ENCODE peak calls at places on chromosomes 6 and 20, in four cellular contexts. One of them, this sample, is unnamed.
A peak's percentile ranks its signal among the peaks of the same experiment; 100 is the strongest.

GRCh38 chr6:31776961-31777666 is at the start of gene VWA7:
- DNase-seq in H1: peak; percentile 63
- DNase-seq in SK-N-SH: peak; percentile 71
- DNase-seq in K562: peak; percentile 99
- DNase-seq in this sample: peak; percentile 70

GRCh38 chr20:52826321-52826720 is 145.8 kb upstream of the TSHZ2 start:
- DNase-seq in K562: no peak
- DNase-seq in SK-N-SH: no peak
- DNase-seq in H1: no peak
- DNase-seq in this sample: no peak

GRCh38 chr6:153131037-153131981 is at the start of gene RGS17:
- DNase-seq in SK-N-SH: peak; percentile 100
- DNase-seq in H1: peak; percentile 81
- DNase-seq in K562: no peak
- DNase-seq in this sample: no peak

GRCh38 chr6:12440981-12441380 is 150.8 kb downstream of the EDN1 start:
- DNase-seq in SK-N-SH: no peak
- DNase-seq in K562: peak; percentile 20
- DNase-seq in H1: no peak
- DNase-seq in this sample: no peak

GRCh38 chr6:33716379-33716778 is 4.9 kb upstream of the UQCC2 start:
- DNase-seq in SK-N-SH: no peak
- DNase-seq in H1: no peak
- DNase-seq in K562: no peak
- DNase-seq in this sample: no peak

GRCh38 chr6:26594730-26595632 is 1.8 kb upstream of the ABT1 start:
- DNase-seq in SK-N-SH: peak; percentile 30
- DNase-seq in K562: peak; percentile 56
- DNase-seq in H1: peak; percentile 85
- DNase-seq in this sample: no peak

GRCh38 chr20:21529863-21530262 is 16.0 kb upstream of the NKX2-2 start:
- DNase-seq in H1: no peak
- DNase-seq in SK-N-SH: no peak
- DNase-seq in K562: no peak
- DNase-seq in this sample: no peak

GRCh38 chr6:11525468-11526155 is 11.9 kb upstream of the TMEM170B start:
- DNase-seq in SK-N-SH: no peak
- DNase-seq in H1: no peak
- DNase-seq in K562: no peak
- DNase-seq in this sample: no peak

GRCh38 chr6:165439928-165440554 is 130.6 kb upstream of the C6orf118 start:
- DNase-seq in H1: no peak
- DNase-seq in SK-N-SH: peak; percentile 27
- DNase-seq in K562: no peak
- DNase-seq in this sample: no peak

GRCh38 chr6:56226946-56227879 is 20.2 kb downstream of the COL21A1 start:
- DNase-seq in SK-N-SH: no peak
- DNase-seq in H1: no peak
- DNase-seq in K562: no peak
- DNase-seq in this sample: no peak

GRCh38 chr6:142353690-142354089 is 51.9 kb downstream of the ADGRG6 start:
- DNase-seq in K562: no peak
- DNase-seq in SK-N-SH: no peak
- DNase-seq in H1: no peak
- DNase-seq in this sample: no peak

GRCh38 chr20:10961651-10962288 is 288.0 kb upstream of the JAG1 start:
- DNase-seq in SK-N-SH: no peak
- DNase-seq in K562: no peak
- DNase-seq in H1: no peak
- DNase-seq in this sample: no peak

GRCh38 chr20:20969701-20970100 is 136.5 kb downstream of the LINC00237 start:
- DNase-seq in H1: no peak
- DNase-seq in K562: no peak
- DNase-seq in SK-N-SH: no peak
- DNase-seq in this sample: no peak

GRCh38 chr6:15023448-15023847 is 222.4 kb upstream of the JARID2 start:
- DNase-seq in K562: no peak
- DNase-seq in SK-N-SH: no peak
- DNase-seq in H1: no peak
- DNase-seq in this sample: peak; percentile 94
- TF ChIP-seq NRF1 in K562: no peak
- TF ChIP-seq NRF1 in SK-N-SH: no peak
- TF ChIP-seq NRF1 in H1: no peak
- TF ChIP-seq NRF1 in this sample: no peak

DNA sequence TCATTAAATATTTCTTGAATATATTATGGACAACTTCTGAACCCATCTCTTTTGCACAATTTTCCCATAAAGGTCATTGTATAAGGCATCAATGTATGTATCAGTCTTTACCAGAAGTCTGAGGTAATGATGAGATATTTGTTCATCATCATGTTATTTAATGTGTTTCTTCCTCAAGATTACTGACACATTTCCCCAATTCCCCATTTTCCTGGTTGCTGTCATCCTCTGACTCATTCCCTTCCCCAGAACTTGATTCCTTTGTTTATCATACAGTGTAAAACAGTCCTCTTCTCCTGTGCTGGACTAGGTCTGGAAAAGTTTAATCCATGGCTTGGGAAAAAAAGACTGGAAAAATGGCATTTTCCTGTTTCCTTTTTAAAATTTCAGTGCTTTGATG is 107.9 kb upstream of the FLRT3 start:
- DNase-seq in K562: no peak
- DNase-seq in H1: no peak
- DNase-seq in SK-N-SH: no peak
- DNase-seq in this sample: no peak
- TF ChIP-seq NRF1 in K562: no peak
- TF ChIP-seq NRF1 in H1: no peak
- TF ChIP-seq NRF1 in SK-N-SH: no peak
- TF ChIP-seq NRF1 in this sample: no peak

DNA sequence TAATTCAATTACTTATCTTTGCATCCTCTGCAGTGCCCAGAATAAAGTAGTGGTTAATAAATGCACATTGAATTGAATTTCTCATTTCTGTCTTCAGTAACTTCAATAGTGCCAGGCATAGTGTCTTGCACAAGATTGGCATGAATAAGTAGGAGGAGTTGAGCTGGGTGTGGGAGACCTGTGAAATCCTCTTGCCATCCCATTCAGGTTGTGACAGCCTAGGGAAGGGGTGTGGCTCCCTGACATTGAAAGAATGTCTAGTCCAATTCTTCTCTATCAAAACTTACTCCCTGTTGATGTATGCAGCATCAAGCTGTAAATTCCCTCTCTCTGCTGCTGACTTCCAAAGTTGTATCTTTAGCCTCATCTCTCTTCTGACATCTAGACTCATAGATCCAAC is 73.2 kb downstream of the CDH22 start:
- DNase-seq in SK-N-SH: no peak
- DNase-seq in K562: no peak
- DNase-seq in H1: no peak
- DNase-seq in this sample: no peak
- TF ChIP-seq NRF1 in SK-N-SH: no peak
- TF ChIP-seq NRF1 in K562: no peak
- TF ChIP-seq NRF1 in H1: no peak
- TF ChIP-seq NRF1 in this sample: no peak

DNA sequence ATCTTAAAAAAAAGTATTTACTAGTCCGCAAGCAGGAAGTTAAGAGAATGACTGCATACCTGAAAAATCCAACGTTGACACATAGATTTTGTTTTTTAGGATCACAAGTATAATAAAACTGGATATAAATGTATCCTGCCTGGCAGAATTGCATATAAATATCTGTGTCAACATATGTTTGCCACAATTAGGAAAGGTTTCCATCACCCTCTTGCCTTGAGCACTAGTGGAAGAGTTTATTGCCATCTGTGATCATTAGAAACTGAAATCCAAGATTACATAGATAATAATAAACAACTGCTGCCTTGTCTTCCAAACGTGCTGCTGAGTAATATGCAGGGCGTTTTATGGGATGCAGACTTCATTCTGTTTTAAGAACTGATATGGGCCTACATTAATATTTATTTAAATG is 27.9 kb downstream of the PLEKHG1 start:
- DNase-seq in SK-N-SH: no peak
- DNase-seq in K562: no peak
- DNase-seq in H1: no peak
- DNase-seq in this sample: no peak
- TF ChIP-seq NRF1 in SK-N-SH: no peak
- TF ChIP-seq NRF1 in K562: no peak
- TF ChIP-seq NRF1 in H1: no peak
- TF ChIP-seq NRF1 in this sample: no peak

DNA sequence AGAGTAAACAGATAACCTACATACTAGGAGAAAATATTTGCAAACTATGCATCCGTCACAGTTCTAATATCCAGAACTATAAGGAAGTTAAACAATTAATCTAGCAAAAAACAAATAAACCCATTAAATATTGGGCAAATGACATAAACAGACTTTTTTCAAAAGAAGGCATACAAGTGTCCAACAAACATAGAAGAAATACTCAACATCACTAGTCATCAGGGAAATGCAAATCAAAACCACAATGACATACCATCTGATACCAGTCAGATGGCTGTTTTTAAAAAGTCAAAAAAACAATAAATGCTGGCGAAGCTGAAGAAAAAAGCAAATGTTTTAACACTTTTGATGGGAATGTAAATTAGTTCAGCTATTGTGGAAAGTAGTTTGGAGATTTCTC is 1117.7 kb upstream of the MAP3K7 start:
- DNase-seq in H1: no peak
- DNase-seq in SK-N-SH: no peak
- DNase-seq in K562: no peak
- DNase-seq in this sample: no peak
- TF ChIP-seq NRF1 in H1: no peak
- TF ChIP-seq NRF1 in SK-N-SH: no peak
- TF ChIP-seq NRF1 in K562: no peak
- TF ChIP-seq NRF1 in this sample: no peak

DNA sequence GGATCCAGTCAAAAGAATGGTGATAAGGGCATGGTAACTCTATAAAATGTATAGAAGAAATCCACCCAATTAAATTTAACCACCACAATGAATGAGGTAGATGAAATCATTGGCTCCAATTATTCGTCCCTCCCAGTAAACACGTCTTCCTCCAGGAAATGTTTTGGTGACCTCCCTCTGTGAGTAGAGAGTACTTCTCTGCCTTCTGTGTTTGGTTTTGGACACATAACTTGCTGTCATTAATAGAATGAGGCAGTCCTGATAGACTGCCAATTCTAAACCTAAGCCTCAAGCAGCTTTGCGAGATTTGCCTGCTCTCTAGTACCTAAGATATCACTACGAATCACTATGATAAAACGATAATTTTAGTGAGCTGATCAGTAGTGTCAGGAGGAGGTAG is 632.8 kb downstream of the HDGFL1 start:
- DNase-seq in H1: no peak
- DNase-seq in K562: no peak
- DNase-seq in SK-N-SH: no peak
- DNase-seq in this sample: no peak
- TF ChIP-seq NRF1 in H1: no peak
- TF ChIP-seq NRF1 in K562: no peak
- TF ChIP-seq NRF1 in SK-N-SH: no peak
- TF ChIP-seq NRF1 in this sample: no peak

GRCh38 chr6:113654396-113654795 is 202.7 kb upstream of the MARCKS start:
- DNase-seq in SK-N-SH: no peak
- DNase-seq in H1: no peak
- DNase-seq in K562: no peak
- DNase-seq in this sample: no peak
- TF ChIP-seq NRF1 in SK-N-SH: no peak
- TF ChIP-seq NRF1 in H1: no peak
- TF ChIP-seq NRF1 in K562: no peak
- TF ChIP-seq NRF1 in this sample: no peak

GRCh38 chr6:155273438-155273837 is 9.6 kb downstream of the CLDN20 start:
- DNase-seq in SK-N-SH: peak; percentile 65
- DNase-seq in H1: no peak
- DNase-seq in K562: peak; percentile 27
- DNase-seq in this sample: no peak
- TF ChIP-seq NRF1 in SK-N-SH: no peak
- TF ChIP-seq NRF1 in H1: no peak
- TF ChIP-seq NRF1 in K562: no peak
- TF ChIP-seq NRF1 in this sample: no peak

DNA sequence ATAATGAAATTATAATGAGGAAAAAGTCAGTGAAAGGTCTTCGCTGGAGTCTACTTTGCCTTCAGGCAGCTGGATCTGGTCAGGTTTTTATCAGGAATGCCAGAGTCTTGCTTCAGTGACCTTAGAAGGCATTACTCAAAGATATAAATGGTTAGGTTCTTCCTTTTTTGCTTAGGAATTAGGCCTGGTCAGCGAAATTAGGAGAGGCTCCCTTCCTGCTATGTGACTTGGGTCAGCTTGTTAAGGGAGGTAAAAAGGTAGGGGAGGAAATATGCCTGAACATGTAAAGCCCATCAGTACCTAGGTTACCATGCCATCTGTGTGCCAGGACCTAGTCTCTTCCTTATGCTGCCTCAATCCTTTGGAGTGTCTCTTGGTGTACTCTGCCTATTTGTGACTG is 115.2 kb downstream of the OTOR start:
- DNase-seq in SK-N-SH: no peak
- DNase-seq in H1: no peak
- DNase-seq in K562: no peak
- DNase-seq in this sample: no peak
- TF ChIP-seq NRF1 in SK-N-SH: no peak
- TF ChIP-seq NRF1 in H1: no peak
- TF ChIP-seq NRF1 in K562: no peak
- TF ChIP-seq NRF1 in this sample: no peak

GRCh38 chr20:38907918-38908677 is 18.1 kb upstream of the FAM83D start:
- DNase-seq in K562: no peak
- DNase-seq in H1: no peak
- DNase-seq in SK-N-SH: no peak
- DNase-seq in this sample: no peak
- TF ChIP-seq NRF1 in K562: no peak
- TF ChIP-seq NRF1 in H1: no peak
- TF ChIP-seq NRF1 in SK-N-SH: no peak
- TF ChIP-seq NRF1 in this sample: no peak